ENCODE peak calls at places on chromosome 18, in six cellular contexts. G is IMR-90, F is ovary, B is vagina, D is prostate gland, X is A549. N is an unnamed sample.

GRCh38 chr18:48719988-48720654 is 181.3 kb downstream of the CTIF start:
- DNase-seq in G (peak; percentile 74), F (no peak), B (no peak), D (no peak), X (no peak), N (no peak)

GRCh38 chr18:77822552-77823138 is 573.0 kb downstream of the GALR1 start:
- DNase-seq in G (no peak), F (no peak), B (no peak), D (no peak), X (no peak), N (peak; percentile 43)

GRCh38 chr18:57885931-57886330 is 82.8 kb upstream of the ATP8B1 start:
- DNase-seq in G (no peak), F (no peak), B (no peak), D (no peak), X (no peak), N (no peak)

GRCh38 chr18:49071776-49072175 is 121.0 kb upstream of the SMAD7 start:
- DNase-seq in G (no peak), F (no peak), B (no peak), D (no peak), X (no peak), N (no peak)

GRCh38 chr18:77012751-77013550 is 119.6 kb downstream of the MBP start:
- DNase-seq in G (no peak), F (no peak), B (no peak), D (no peak), X (no peak), N (no peak)

GRCh38 chr18:70671889-70672551 is 383.2 kb downstream of the SOCS6 start:
- DNase-seq in G (no peak), F (no peak), B (no peak), D (no peak), X (no peak), N (no peak)

GRCh38 chr18:2805970-2806943 is 40.5 kb upstream of the EMILIN2 start:
- DNase-seq in G (peak; percentile 73), F (no peak), B (no peak), D (no peak), X (no peak), N (no peak)

GRCh38 chr18:45328762-45329161 is 286.5 kb upstream of the SLC14A2 start:
- DNase-seq in G (no peak), F (no peak), B (no peak), D (no peak), X (no peak), N (no peak)

GRCh38 chr18:38397094-38397493 is 831.5 kb upstream of the CELF4 start:
- DNase-seq in G (no peak), F (no peak), B (no peak), D (no peak), X (no peak), N (no peak)

DNA sequence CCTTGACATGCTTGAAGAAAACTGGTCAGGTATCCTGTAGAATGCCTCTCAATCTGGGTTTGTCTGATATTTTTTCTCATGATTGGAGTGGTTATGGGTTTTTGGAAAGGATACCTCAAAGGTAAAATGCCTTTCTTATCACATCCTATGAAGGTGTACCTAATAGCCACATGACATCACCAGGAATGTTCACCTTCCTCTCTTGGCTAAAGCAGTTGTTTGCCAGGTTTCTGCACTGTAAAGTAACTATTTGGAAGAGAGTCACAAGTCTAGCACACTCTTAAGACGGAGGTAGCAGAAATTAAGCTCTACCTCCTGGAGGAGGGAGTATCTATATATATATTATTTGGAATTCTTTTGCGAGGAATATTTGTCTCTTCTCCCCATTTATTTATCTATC is 17.9 kb upstream of the MIB1 start:
- DNase-seq in G (no peak), F (no peak), B (no peak), D (no peak), X (no peak), N (no peak)
- TF ChIP-seq CTCF in G (no peak), F (no peak), B (no peak), D (no peak), X (no peak), N (no peak)

GRCh38 chr18:6741290-6741689 is 11.8 kb downstream of the ARHGAP28 start:
- DNase-seq in G (peak; percentile 100), F (peak; percentile 73), B (no peak), D (no peak), X (peak; percentile 4), N (no peak)
- H3K4me3 ChIP-seq in G (no peak overlapping the region), F (no peak overlapping the region), B (no peak overlapping the region), D (no peak overlapping the region), X (no peak overlapping the region), N (no peak overlapping the region)

GRCh38 chr18:24268784-24269550 is 128.7 kb downstream of the OSBPL1A start:
- DNase-seq in G (no peak), F (no peak), B (no peak), D (no peak), X (no peak), N (no peak)

GRCh38 chr18:24270937-24271380 is 126.7 kb downstream of the OSBPL1A start:
- DNase-seq in G (peak; percentile 63), F (no peak), B (no peak), D (no peak), X (no peak), N (no peak)

GRCh38 chr18:24273596-24273995 is 124.0 kb downstream of the OSBPL1A start:
- DNase-seq in G (peak; percentile 44), F (no peak), B (no peak), D (no peak), X (no peak), N (no peak)

GRCh38 chr18:24270358-24270936 is 127.2 kb downstream of the OSBPL1A start:
- DNase-seq in G (peak; percentile 8), F (no peak), B (no peak), D (no peak), X (no peak), N (no peak)

DNA sequence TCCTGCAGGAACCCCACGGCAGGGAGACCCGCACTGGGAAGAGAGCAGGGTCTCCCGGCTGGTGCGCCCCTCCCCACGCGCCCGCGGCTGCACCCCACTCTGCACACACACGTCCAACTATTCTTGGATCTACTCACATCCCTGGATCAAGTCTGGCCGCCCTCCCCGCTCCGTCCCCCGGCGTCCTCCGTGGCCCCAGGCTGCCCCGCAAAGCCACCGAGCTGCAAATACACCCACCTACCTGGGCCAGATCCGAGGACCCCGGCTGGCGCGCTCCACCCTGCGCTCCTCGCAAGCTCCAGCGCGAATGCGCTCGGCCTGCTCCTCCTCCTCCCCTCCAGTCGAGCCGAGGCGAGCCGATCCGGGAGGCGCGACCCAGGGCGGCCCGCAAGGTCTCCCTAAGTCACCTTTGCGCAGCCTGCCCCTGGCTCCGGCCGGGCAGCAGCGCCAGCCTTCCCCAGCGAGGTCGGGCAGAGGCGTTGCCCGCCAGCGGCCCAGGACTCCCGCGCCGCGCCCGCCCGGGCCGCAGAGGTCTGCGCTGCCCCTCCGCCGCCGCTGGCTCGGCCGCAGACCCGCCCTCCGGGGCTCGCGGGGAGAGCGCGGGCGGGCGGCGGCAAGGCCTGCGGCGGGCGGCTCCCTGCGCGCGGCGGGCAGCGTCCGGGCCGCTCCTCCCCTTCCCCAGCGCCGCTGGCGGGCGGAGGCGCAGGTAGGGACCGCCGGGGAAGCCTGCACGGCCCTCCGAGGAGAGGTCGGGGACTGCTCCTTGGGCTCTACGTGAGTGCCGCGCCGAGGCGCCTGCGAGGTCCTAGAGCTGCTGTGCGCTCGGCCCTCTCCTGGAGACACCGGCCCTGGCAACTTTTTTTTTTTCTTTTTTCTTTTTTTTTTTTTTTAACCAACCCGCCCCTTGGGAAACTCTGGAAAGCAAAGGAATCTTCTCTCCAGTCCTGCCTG is 126.0 kb downstream of the OSBPL1A start:
- DNase-seq in G (peak; percentile 72), F (peak; percentile 68), B (no peak), D (peak; percentile 68), X (peak; percentile 56), N (peak; percentile 93)
- TF ChIP-seq POLR2A in G (no peak), F (no peak), B (no peak), D (peak; percentile 20), X (peak; percentile 69), N (no peak)

GRCh38 chr18:832085-832681 is 20.1 kb upstream of the YES1 start:
- DNase-seq in G (no peak), F (peak; percentile 25), B (no peak), D (no peak), X (no peak), N (no peak)
- TF ChIP-seq CTCF in G (no peak), F (no peak), B (no peak), D (no peak), X (peak; percentile 14), N (no peak)

GRCh38 chr18:21163647-21164625 is 52.3 kb upstream of the ROCK1 start:
- DNase-seq in G (peak; percentile 93), F (no peak), B (no peak), D (no peak), X (no peak), N (no peak)
- H3K4me3 ChIP-seq in G (peak overlapping the region; percentile 15), F (no peak overlapping the region), B (no peak overlapping the region), D (no peak overlapping the region), X (no peak overlapping the region), N (no peak overlapping the region)

N was measured in lower leg skin.